ENCODE peak calls at places on chromosomes 1 and 21, in six cellular contexts. P, J, G, I, K and L are unnamed samples.

GRCh38 chr1:200184196-200184595 is 156.7 kb downstream of the NR5A2 start:
- DNase-seq in P (no peak), K (no peak), J (no peak), G (peak; percentile 84), I (no peak), L (peak; percentile 12)

GRCh38 chr1:150578278-150579109 is 916 bp downstream of the MCL1 start:
- DNase-seq in P (peak; percentile 23), K (no peak), I (peak; percentile 38), G (peak; percentile 80), J (no peak), L (peak; percentile 38)

GRCh38 chr21:36732217-36732616 is 33.3 kb downstream of the SIM2 start:
- DNase-seq in G (no peak), P (no peak), I (no peak), J (no peak), K (no peak), L (no peak)

GRCh38 chr1:43143441-43143888 is 28.6 kb downstream of the EBNA1BP2 start:
- DNase-seq in I (no peak), G (no peak), P (no peak), K (peak; percentile 7), J (no peak), L (no peak)

GRCh38 chr1:92961896-92962752 is 862 bp upstream of the DIPK1A start:
- DNase-seq in I (peak; percentile 43), G (peak; percentile 53), J (peak; percentile 63), K (peak; percentile 85), P (peak; percentile 31), L (no peak)

GRCh38 chr1:172746091-172746949 is 87.4 kb downstream of the FASLG start:
- DNase-seq in J (peak; percentile 22), P (no peak), K (peak; percentile 91), G (peak; percentile 60), I (no peak), L (no peak)

GRCh38 chr1:53498555-53499142 is 39.5 kb downstream of the DMRTB1 start:
- DNase-seq in J (no peak), P (no peak), G (no peak), I (no peak), K (no peak), L (peak; percentile 65)

GRCh38 chr1:57845041-57845440 is 421.2 kb upstream of the DAB1 start:
- DNase-seq in I (no peak), K (no peak), J (no peak), P (no peak), G (no peak), L (no peak)

GRCh38 chr1:175889044-175889443 is 145.6 kb upstream of the TNR start:
- DNase-seq in G (no peak), J (no peak), K (no peak), P (no peak), I (no peak), L (no peak)

GRCh38 chr21:44496900-44497550 is 41.7 kb downstream of the LRRC3 start:
- DNase-seq in K (no peak), I (no peak), G (peak; percentile 13), J (no peak), P (no peak), L (peak; percentile 84)

GRCh38 chr1:95247607-95248006 is 13.6 kb downstream of the RWDD3 start:
- DNase-seq in G (no peak), I (no peak), K (no peak), J (no peak), P (no peak), L (no peak)

GRCh38 chr1:16007671-16008341 is 3.8 kb downstream of the SRARP start:
- DNase-seq in P (no peak), I (no peak), G (no peak), J (no peak), K (no peak), L (no peak)

GRCh38 chr1:192732787-192733186 is 76.1 kb upstream of the RGS2 start:
- DNase-seq in G (no peak), J (no peak), P (no peak), I (no peak), K (peak; percentile 27), L (no peak)

GRCh38 chr1:199901341-199901740 is 126.2 kb upstream of the NR5A2 start:
- DNase-seq in K (no peak), J (no peak), I (no peak), P (no peak), G (no peak), L (no peak)

GRCh38 chr1:109385417-109385816 is 12.3 kb downstream of the SORT1 start:
- DNase-seq in I (peak; percentile 56), P (no peak), J (no peak), K (no peak), G (peak; percentile 72), L (no peak)

GRCh38 chr1:61261585-61261984 is 179.2 kb downstream of the NFIA start:
- DNase-seq in K (no peak), I (peak; percentile 11), P (no peak), J (no peak), G (no peak), L (no peak)

GRCh38 chr1:223755432-223755792 is 43.1 kb downstream of the CAPN2 start:
- DNase-seq in J (no peak), I (no peak), G (no peak), P (no peak), K (no peak), L (no peak)

GRCh38 chr1:79896136-79896535 is 889.6 kb upstream of the ADGRL4 start:
- DNase-seq in P (no peak), I (no peak), K (no peak), G (no peak), J (no peak), L (no peak)

GRCh38 chr1:41683681-41684500 is 199.4 kb upstream of the EDN2 start:
- DNase-seq in J (no peak), I (no peak), P (no peak), K (peak; percentile 83), G (no peak), L (no peak)

GRCh38 chr1:205948886-205949285 is 5.6 kb upstream of the SLC26A9 start:
- DNase-seq in P (no peak), K (no peak), G (no peak), I (no peak), J (no peak), L (no peak)

GRCh38 chr1:241250465-241250864 is 106.5 kb downstream of the RGS7 start:
- DNase-seq in P (no peak), G (no peak), K (no peak), I (no peak), J (no peak), L (no peak)

GRCh38 chr1:85240659-85241058 is 18.8 kb downstream of the C1orf52 start:
- DNase-seq in G (no peak), P (no peak), J (no peak), I (no peak), K (no peak), L (no peak)

GRCh38 chr1:2074944-2075740 is 24.9 kb downstream of the PRKCZ start:
- DNase-seq in P (no peak), G (no peak), J (no peak), K (no peak), I (no peak), L (no peak)

GRCh38 chr1:48030211-48030610 is 33.0 kb upstream of the TRABD2B start:
- DNase-seq in P (no peak), I (no peak), J (no peak), G (no peak), K (no peak), L (no peak)

GRCh38 chr1:28507247-28507645 is 1.4 kb downstream of the RCC1 start:
- DNase-seq in K (no peak), G (no peak), P (no peak), I (no peak), J (no peak), L (no peak)

GRCh38 chr1:7827134-7827955 is 25.5 kb downstream of the UTS2 start:
- DNase-seq in G (no peak), P (no peak), J (no peak), I (no peak), K (no peak), L (no peak)

GRCh38 chr21:28196981-28197380 is 795.7 kb downstream of the LTN1 start:
- DNase-seq in G (no peak), K (no peak), I (no peak), J (no peak), P (no peak), L (no peak)

GRCh38 chr1:229155472-229155871 is 115.4 kb upstream of the RAB4A start:
- DNase-seq in I (no peak), J (no peak), P (no peak), K (peak; percentile 82), G (peak; percentile 29), L (no peak)

GRCh38 chr1:180881806-180882509 is 30.7 kb upstream of the KIAA1614 start:
- DNase-seq in G (no peak), P (peak; percentile 26), K (peak; percentile 39), I (peak; percentile 95), J (no peak), L (peak; percentile 43)

GRCh38 chr21:25708467-25709065 is 26.1 kb downstream of the ATP5PF start:
- DNase-seq in P (peak; percentile 15), J (peak; percentile 19), I (peak; percentile 71), G (peak; percentile 79), K (peak; percentile 38), L (peak; percentile 36)

GRCh38 chr1:67690411-67690810 is 5.4 kb downstream of the GADD45A start:
- DNase-seq in J (no peak), G (no peak), K (no peak), I (no peak), P (no peak), L (no peak)

GRCh38 chr1:162612606-162613400 is 19.5 kb upstream of the DDR2 start:
- DNase-seq in I (peak; percentile 7), G (peak; percentile 55), K (peak; percentile 42), J (no peak), P (peak; percentile 71), L (no peak)

GRCh38 chr1:225752245-225752644 is 25.4 kb upstream of the SRP9 start:
- DNase-seq in J (no peak), I (no peak), K (no peak), P (no peak), G (no peak), L (no peak)

GRCh38 chr1:171142451-171143121 is 42.5 kb upstream of the FMO2 start:
- DNase-seq in K (no peak), J (no peak), I (no peak), G (peak; percentile 44), P (no peak), L (peak; percentile 99)

GRCh38 chr1:37692834-37693175 is 489 bp downstream of the CDCA8 start:
- DNase-seq in J (no peak), P (no peak), K (no peak), G (no peak), I (no peak), L (peak; percentile 16)